ENCODE peak calls at places on chromosomes 11 and 22, in six cellular contexts. One of them, this sample, is unnamed.

GRCh38 chr11:133941546-133941945 is 15.2 kb downstream of the IGSF9B start:
- DNase-seq in dorsolateral prefrontal cortex: no peak
- DNase-seq in AG09319: no peak
- DNase-seq in colonic mucosa: no peak
- DNase-seq in IMR-90: no peak
- DNase-seq in bronchial epithelial cell: no peak
- DNase-seq in this sample: no peak

GRCh38 chr11:13831707-13832106 is 130.8 kb upstream of the SPON1 start:
- DNase-seq in colonic mucosa: no peak
- DNase-seq in IMR-90: no peak
- DNase-seq in dorsolateral prefrontal cortex: no peak
- DNase-seq in AG09319: no peak
- DNase-seq in bronchial epithelial cell: no peak
- DNase-seq in this sample: no peak

GRCh38 chr22:32706149-32706548 is 95.4 kb upstream of the TIMP3 start:
- DNase-seq in dorsolateral prefrontal cortex: no peak
- DNase-seq in AG09319: no peak
- DNase-seq in IMR-90: no peak
- DNase-seq in colonic mucosa: no peak
- DNase-seq in bronchial epithelial cell: no peak
- DNase-seq in this sample: no peak

GRCh38 chr11:32255876-32256275 is 165.0 kb downstream of the RCN1 start:
- DNase-seq in IMR-90: no peak
- DNase-seq in bronchial epithelial cell: no peak
- DNase-seq in AG09319: no peak
- DNase-seq in colonic mucosa: no peak
- DNase-seq in dorsolateral prefrontal cortex: no peak
- DNase-seq in this sample: no peak

GRCh38 chr11:94424662-94425061 is 23.4 kb upstream of the GPR83 start:
- DNase-seq in IMR-90: peak; percentile 41
- DNase-seq in colonic mucosa: no peak
- DNase-seq in bronchial epithelial cell: peak; percentile 62
- DNase-seq in dorsolateral prefrontal cortex: no peak
- DNase-seq in AG09319: no peak
- DNase-seq in this sample: no peak

GRCh38 chr11:18668131-18668530 is 30.4 kb upstream of the TMEM86A start:
- DNase-seq in IMR-90: no peak
- DNase-seq in colonic mucosa: no peak
- DNase-seq in dorsolateral prefrontal cortex: no peak
- DNase-seq in bronchial epithelial cell: no peak
- DNase-seq in AG09319: no peak
- DNase-seq in this sample: no peak

GRCh38 chr11:134689886-134690285 is 277.8 kb upstream of the B3GAT1 start:
- DNase-seq in dorsolateral prefrontal cortex: no peak
- DNase-seq in bronchial epithelial cell: no peak
- DNase-seq in colonic mucosa: no peak
- DNase-seq in AG09319: no peak
- DNase-seq in IMR-90: no peak
- DNase-seq in this sample: no peak

GRCh38 chr22:30296324-30296723 is 7.0 kb upstream of the CASTOR1 start:
- DNase-seq in dorsolateral prefrontal cortex: no peak
- DNase-seq in colonic mucosa: no peak
- DNase-seq in AG09319: no peak
- DNase-seq in IMR-90: no peak
- DNase-seq in bronchial epithelial cell: no peak
- DNase-seq in this sample: no peak

GRCh38 chr11:76456571-76456970 is 11.8 kb downstream of the EMSY start:
- DNase-seq in bronchial epithelial cell: no peak
- DNase-seq in IMR-90: no peak
- DNase-seq in AG09319: no peak
- DNase-seq in dorsolateral prefrontal cortex: no peak
- DNase-seq in colonic mucosa: no peak
- DNase-seq in this sample: no peak

GRCh38 chr11:120135838-120136237 is 2.1 kb downstream of the TRIM29 start:
- DNase-seq in colonic mucosa: peak; percentile 14
- DNase-seq in bronchial epithelial cell: peak; percentile 87
- DNase-seq in AG09319: no peak
- DNase-seq in IMR-90: no peak
- DNase-seq in dorsolateral prefrontal cortex: peak; percentile 8
- DNase-seq in this sample: no peak

GRCh38 chr11:64110465-64111375 is 55.2 kb downstream of the MACROD1 start:
- DNase-seq in dorsolateral prefrontal cortex: no peak
- DNase-seq in IMR-90: no peak
- DNase-seq in colonic mucosa: no peak
- DNase-seq in AG09319: no peak
- DNase-seq in bronchial epithelial cell: no peak
- DNase-seq in this sample: no peak

GRCh38 chr11:119371778-119372182 is 9.7 kb downstream of the USP2 start:
- DNase-seq in colonic mucosa: no peak
- DNase-seq in bronchial epithelial cell: peak; percentile 59
- DNase-seq in AG09319: no peak
- DNase-seq in dorsolateral prefrontal cortex: peak; percentile 75
- DNase-seq in IMR-90: no peak
- DNase-seq in this sample: no peak

GRCh38 chr11:61477126-61477525 is 31.4 kb upstream of the LRRC10B start:
- DNase-seq in colonic mucosa: peak; percentile 39
- DNase-seq in bronchial epithelial cell: no peak
- DNase-seq in IMR-90: no peak
- DNase-seq in AG09319: no peak
- DNase-seq in dorsolateral prefrontal cortex: no peak
- DNase-seq in this sample: no peak

GRCh38 chr22:39965749-39966148 is 5.6 kb downstream of the TMA7B start:
- DNase-seq in IMR-90: no peak
- DNase-seq in AG09319: no peak
- DNase-seq in dorsolateral prefrontal cortex: no peak
- DNase-seq in bronchial epithelial cell: peak; percentile 10
- DNase-seq in colonic mucosa: no peak
- DNase-seq in this sample: no peak

GRCh38 chr22:49958961-49959781 is 1.4 kb upstream of the PIM3 start:
- DNase-seq in AG09319: no peak
- DNase-seq in colonic mucosa: no peak
- DNase-seq in IMR-90: no peak
- DNase-seq in dorsolateral prefrontal cortex: no peak
- DNase-seq in bronchial epithelial cell: no peak
- DNase-seq in this sample: no peak

GRCh38 chr11:706439-706956 is 467 bp downstream of the EPS8L2 start:
- DNase-seq in IMR-90: peak; percentile 36
- DNase-seq in bronchial epithelial cell: peak; percentile 45
- DNase-seq in dorsolateral prefrontal cortex: no peak
- DNase-seq in colonic mucosa: peak; percentile 54
- DNase-seq in AG09319: no peak
- DNase-seq in this sample: no peak

GRCh38 chr11:107696140-107696539 is 15.7 kb downstream of the SLN start:
- DNase-seq in AG09319: peak; percentile 61
- DNase-seq in colonic mucosa: no peak
- DNase-seq in dorsolateral prefrontal cortex: no peak
- DNase-seq in IMR-90: peak; percentile 97
- DNase-seq in bronchial epithelial cell: peak; percentile 93
- DNase-seq in this sample: no peak

GRCh38 chr22:46002757-46003270 is 25.9 kb upstream of the WNT7B start:
- DNase-seq in dorsolateral prefrontal cortex: peak; percentile 48
- DNase-seq in bronchial epithelial cell: no peak
- DNase-seq in colonic mucosa: no peak
- DNase-seq in IMR-90: peak; percentile 56
- DNase-seq in AG09319: no peak
- DNase-seq in this sample: no peak

GRCh38 chr22:46001426-46002106 is 24.6 kb upstream of the WNT7B start:
- DNase-seq in bronchial epithelial cell: no peak
- DNase-seq in AG09319: no peak
- DNase-seq in IMR-90: no peak
- DNase-seq in colonic mucosa: no peak
- DNase-seq in dorsolateral prefrontal cortex: peak; percentile 40
- DNase-seq in this sample: no peak

GRCh38 chr22:45999379-45999971 is 22.5 kb upstream of the WNT7B start:
- DNase-seq in dorsolateral prefrontal cortex: peak; percentile 36
- DNase-seq in colonic mucosa: no peak
- DNase-seq in AG09319: no peak
- DNase-seq in IMR-90: no peak
- DNase-seq in bronchial epithelial cell: no peak
- DNase-seq in this sample: no peak

GRCh38 chr22:46000081-46001027 is 23.4 kb upstream of the WNT7B start:
- DNase-seq in colonic mucosa: no peak
- DNase-seq in bronchial epithelial cell: no peak
- DNase-seq in AG09319: no peak
- DNase-seq in dorsolateral prefrontal cortex: peak; percentile 32
- DNase-seq in IMR-90: no peak
- DNase-seq in this sample: no peak

GRCh38 chr22:46001046-46001425 is 24.1 kb upstream of the WNT7B start:
- DNase-seq in colonic mucosa: no peak
- DNase-seq in dorsolateral prefrontal cortex: peak; percentile 36
- DNase-seq in bronchial epithelial cell: no peak
- DNase-seq in IMR-90: no peak
- DNase-seq in AG09319: no peak
- DNase-seq in this sample: no peak
- TF ChIP-seq CTCF in colonic mucosa: no peak
- TF ChIP-seq CTCF in dorsolateral prefrontal cortex: no peak
- TF ChIP-seq CTCF in bronchial epithelial cell: no peak
- TF ChIP-seq CTCF in IMR-90: peak; percentile 25
- TF ChIP-seq CTCF in AG09319: peak; percentile 4
- TF ChIP-seq CTCF in this sample: no peak

GRCh38 chr22:35648066-35649025 is at the start of gene APOL6:
- DNase-seq in bronchial epithelial cell: peak; percentile 49
- DNase-seq in IMR-90: peak; percentile 76
- DNase-seq in AG09319: no peak
- DNase-seq in dorsolateral prefrontal cortex: no peak
- DNase-seq in colonic mucosa: peak; percentile 81
- DNase-seq in this sample: no peak
- TF ChIP-seq CTCF in bronchial epithelial cell: no peak
- TF ChIP-seq CTCF in IMR-90: no peak
- TF ChIP-seq CTCF in AG09319: no peak
- TF ChIP-seq CTCF in dorsolateral prefrontal cortex: no peak
- TF ChIP-seq CTCF in colonic mucosa: no peak
- TF ChIP-seq CTCF in this sample: no peak

GRCh38 chr11:67119577-67120391 is 721 bp downstream of the KDM2A start:
- DNase-seq in colonic mucosa: peak; percentile 61
- DNase-seq in dorsolateral prefrontal cortex: no peak
- DNase-seq in bronchial epithelial cell: no peak
- DNase-seq in IMR-90: no peak
- DNase-seq in AG09319: no peak
- DNase-seq in this sample: peak; percentile 28
- TF ChIP-seq CTCF in colonic mucosa: no peak
- TF ChIP-seq CTCF in dorsolateral prefrontal cortex: no peak
- TF ChIP-seq CTCF in bronchial epithelial cell: no peak
- TF ChIP-seq CTCF in IMR-90: peak; percentile 29
- TF ChIP-seq CTCF in AG09319: no peak
- TF ChIP-seq CTCF in this sample: no peak

DNA sequence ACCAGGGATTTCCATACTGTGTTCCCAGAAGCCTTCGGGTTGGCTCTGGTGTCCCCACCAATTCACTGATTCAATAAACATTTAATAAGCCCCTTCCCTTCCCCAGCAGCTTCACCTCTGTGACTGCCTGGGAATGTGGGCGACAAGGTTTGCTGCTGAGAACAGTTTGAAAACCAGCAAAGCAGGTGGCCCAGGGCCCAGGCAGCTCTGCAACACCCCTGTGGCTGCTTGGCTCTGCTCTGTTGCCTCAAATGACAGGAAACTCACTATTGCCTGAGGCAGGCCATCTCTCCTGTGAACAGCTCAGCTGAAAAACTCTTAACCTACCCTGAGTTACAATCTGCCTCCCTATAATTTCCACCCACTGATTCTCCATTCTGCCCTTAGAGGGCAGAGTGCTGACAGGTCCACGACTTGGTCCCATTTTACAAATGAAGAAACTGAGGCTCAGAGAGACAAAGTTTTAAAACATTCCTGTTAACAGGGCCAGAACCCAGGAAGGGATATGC is 10.5 kb downstream of the ADORA2A start:
- DNase-seq in colonic mucosa: no peak
- DNase-seq in IMR-90: no peak
- DNase-seq in AG09319: no peak
- DNase-seq in bronchial epithelial cell: peak; percentile 39
- DNase-seq in dorsolateral prefrontal cortex: peak; percentile 15
- DNase-seq in this sample: no peak
- TF ChIP-seq CTCF in colonic mucosa: no peak
- TF ChIP-seq CTCF in IMR-90: peak; percentile 20
- TF ChIP-seq CTCF in AG09319: no peak
- TF ChIP-seq CTCF in bronchial epithelial cell: peak; percentile 14
- TF ChIP-seq CTCF in dorsolateral prefrontal cortex: no peak
- TF ChIP-seq CTCF in this sample: no peak

GRCh38 chr22:37929390-37929789 is 23.3 kb downstream of the MICALL1 start:
- DNase-seq in dorsolateral prefrontal cortex: no peak
- DNase-seq in bronchial epithelial cell: no peak
- DNase-seq in AG09319: no peak
- DNase-seq in colonic mucosa: no peak
- DNase-seq in IMR-90: no peak
- DNase-seq in this sample: no peak

GRCh38 chr22:37931893-37932389 is 21.5 kb downstream of the C22orf23 start:
- DNase-seq in dorsolateral prefrontal cortex: no peak
- DNase-seq in colonic mucosa: no peak
- DNase-seq in AG09319: no peak
- DNase-seq in bronchial epithelial cell: no peak
- DNase-seq in IMR-90: no peak
- DNase-seq in this sample: no peak

GRCh38 chr22:37932401-37932800 is 21.0 kb downstream of the C22orf23 start:
- DNase-seq in IMR-90: no peak
- DNase-seq in dorsolateral prefrontal cortex: no peak
- DNase-seq in bronchial epithelial cell: no peak
- DNase-seq in AG09319: no peak
- DNase-seq in colonic mucosa: no peak
- DNase-seq in this sample: no peak

GRCh38 chr22:37930952-37931440 is 22.4 kb downstream of the C22orf23 start:
- DNase-seq in bronchial epithelial cell: no peak
- DNase-seq in AG09319: no peak
- DNase-seq in colonic mucosa: no peak
- DNase-seq in dorsolateral prefrontal cortex: no peak
- DNase-seq in IMR-90: no peak
- DNase-seq in this sample: no peak

GRCh38 chr22:37930270-37930951 is 23.0 kb downstream of the C22orf23 start:
- DNase-seq in AG09319: no peak
- DNase-seq in colonic mucosa: no peak
- DNase-seq in dorsolateral prefrontal cortex: no peak
- DNase-seq in bronchial epithelial cell: no peak
- DNase-seq in IMR-90: peak; percentile 14
- DNase-seq in this sample: no peak
- TF ChIP-seq CTCF in AG09319: peak; percentile 55
- TF ChIP-seq CTCF in colonic mucosa: peak; percentile 27
- TF ChIP-seq CTCF in dorsolateral prefrontal cortex: peak; percentile 45
- TF ChIP-seq CTCF in bronchial epithelial cell: peak; percentile 51
- TF ChIP-seq CTCF in IMR-90: peak; percentile 55
- TF ChIP-seq CTCF in this sample: peak; percentile 38

GRCh38 chr11:73333626-73334199 is 25.6 kb downstream of the ARHGEF17 start:
- DNase-seq in colonic mucosa: no peak
- DNase-seq in bronchial epithelial cell: no peak
- DNase-seq in IMR-90: no peak
- DNase-seq in dorsolateral prefrontal cortex: no peak
- DNase-seq in AG09319: no peak
- DNase-seq in this sample: no peak

GRCh38 chr11:73333173-73333572 is 25.1 kb downstream of the ARHGEF17 start:
- DNase-seq in bronchial epithelial cell: no peak
- DNase-seq in colonic mucosa: no peak
- DNase-seq in dorsolateral prefrontal cortex: no peak
- DNase-seq in AG09319: no peak
- DNase-seq in IMR-90: no peak
- DNase-seq in this sample: no peak

GRCh38 chr11:73331138-73331916 is 23.3 kb downstream of the ARHGEF17 start:
- DNase-seq in dorsolateral prefrontal cortex: no peak
- DNase-seq in IMR-90: peak; percentile 36
- DNase-seq in AG09319: no peak
- DNase-seq in bronchial epithelial cell: no peak
- DNase-seq in colonic mucosa: no peak
- DNase-seq in this sample: peak; percentile 73

GRCh38 chr11:73327812-73328364 is 19.8 kb downstream of the ARHGEF17 start:
- DNase-seq in bronchial epithelial cell: no peak
- DNase-seq in IMR-90: no peak
- DNase-seq in AG09319: no peak
- DNase-seq in colonic mucosa: no peak
- DNase-seq in dorsolateral prefrontal cortex: no peak
- DNase-seq in this sample: no peak

GRCh38 chr11:73330569-73331093 is 22.6 kb downstream of the ARHGEF17 start:
- DNase-seq in colonic mucosa: no peak
- DNase-seq in AG09319: no peak
- DNase-seq in dorsolateral prefrontal cortex: no peak
- DNase-seq in bronchial epithelial cell: no peak
- DNase-seq in IMR-90: peak; percentile 61
- DNase-seq in this sample: no peak
- TF ChIP-seq CTCF in colonic mucosa: no peak
- TF ChIP-seq CTCF in AG09319: peak; percentile 56
- TF ChIP-seq CTCF in dorsolateral prefrontal cortex: no peak
- TF ChIP-seq CTCF in bronchial epithelial cell: peak; percentile 12
- TF ChIP-seq CTCF in IMR-90: peak; percentile 62
- TF ChIP-seq CTCF in this sample: peak; percentile 49